ENCODE peak calls at places on chromosomes 12 and 14, in five cellular contexts. One of them, this sample, is unnamed.

GRCh38 chr12:97754306-97754705 is 291.7 kb downstream of the RMST start:
- DNase-seq in astrocyte of the cerebellum: no peak
- DNase-seq in H9: no peak
- DNase-seq in cardiac muscle cell: no peak
- DNase-seq in AG09309: no peak
- DNase-seq in this sample: no peak

GRCh38 chr14:97523936-97524335 is 726.8 kb downstream of the VRK1 start:
- DNase-seq in H9: no peak
- DNase-seq in cardiac muscle cell: no peak
- DNase-seq in astrocyte of the cerebellum: no peak
- DNase-seq in AG09309: no peak
- DNase-seq in this sample: no peak

GRCh38 chr14:85241022-85241880 is 288.7 kb upstream of the FLRT2 start:
- DNase-seq in H9: no peak
- DNase-seq in AG09309: no peak
- DNase-seq in cardiac muscle cell: no peak
- DNase-seq in astrocyte of the cerebellum: peak; percentile 44
- DNase-seq in this sample: no peak

GRCh38 chr12:118706437-118706836 is 274.9 kb upstream of the SRRM4 start:
- DNase-seq in astrocyte of the cerebellum: no peak
- DNase-seq in AG09309: no peak
- DNase-seq in cardiac muscle cell: no peak
- DNase-seq in H9: no peak
- DNase-seq in this sample: no peak

GRCh38 chr14:56125772-56126411 is 7.7 kb downstream of the PELI2 start:
- DNase-seq in AG09309: no peak
- DNase-seq in H9: no peak
- DNase-seq in cardiac muscle cell: no peak
- DNase-seq in astrocyte of the cerebellum: no peak
- DNase-seq in this sample: no peak

GRCh38 chr14:97916669-97917068 is 1119.5 kb downstream of the VRK1 start:
- DNase-seq in astrocyte of the cerebellum: no peak
- DNase-seq in cardiac muscle cell: no peak
- DNase-seq in AG09309: no peak
- DNase-seq in H9: no peak
- DNase-seq in this sample: no peak

GRCh38 chr12:49847161-49847560 is 4.3 kb upstream of the BCDIN3D start:
- DNase-seq in cardiac muscle cell: no peak
- DNase-seq in astrocyte of the cerebellum: no peak
- DNase-seq in H9: no peak
- DNase-seq in AG09309: no peak
- DNase-seq in this sample: no peak

GRCh38 chr14:23664207-23664885 is 28.2 kb downstream of the DHRS2 start:
- DNase-seq in AG09309: no peak
- DNase-seq in cardiac muscle cell: no peak
- DNase-seq in H9: no peak
- DNase-seq in astrocyte of the cerebellum: no peak
- DNase-seq in this sample: no peak

GRCh38 chr12:53483225-53483978 is 15.9 kb downstream of the MAP3K12 start:
- DNase-seq in H9: no peak
- DNase-seq in AG09309: no peak
- DNase-seq in cardiac muscle cell: no peak
- DNase-seq in astrocyte of the cerebellum: no peak
- DNase-seq in this sample: no peak

GRCh38 chr12:14185441-14186192 is 179.9 kb upstream of the ATF7IP start:
- DNase-seq in H9: peak; percentile 67
- DNase-seq in AG09309: peak; percentile 11
- DNase-seq in cardiac muscle cell: peak; percentile 58
- DNase-seq in astrocyte of the cerebellum: peak; percentile 20
- DNase-seq in this sample: peak; percentile 38

GRCh38 chr12:108133482-108133881 is 4.4 kb downstream of the WSCD2 start:
- DNase-seq in AG09309: no peak
- DNase-seq in H9: no peak
- DNase-seq in cardiac muscle cell: no peak
- DNase-seq in astrocyte of the cerebellum: no peak
- DNase-seq in this sample: no peak

GRCh38 chr12:62291888-62292760 is 31.9 kb downstream of the USP15 start:
- DNase-seq in cardiac muscle cell: peak; percentile 18
- DNase-seq in astrocyte of the cerebellum: no peak
- DNase-seq in H9: no peak
- DNase-seq in AG09309: no peak
- DNase-seq in this sample: no peak

GRCh38 chr12:53388932-53389331 is 9.0 kb downstream of the SP1 start:
- DNase-seq in H9: no peak
- DNase-seq in cardiac muscle cell: no peak
- DNase-seq in astrocyte of the cerebellum: no peak
- DNase-seq in AG09309: no peak
- DNase-seq in this sample: no peak

GRCh38 chr14:67821121-67821520 is 1.5 kb downstream of the RAD51B start:
- DNase-seq in H9: no peak
- DNase-seq in astrocyte of the cerebellum: no peak
- DNase-seq in cardiac muscle cell: no peak
- DNase-seq in AG09309: no peak
- DNase-seq in this sample: no peak

GRCh38 chr14:93859957-93860356 is 67.2 kb upstream of the FAM181A start:
- DNase-seq in cardiac muscle cell: no peak
- DNase-seq in H9: no peak
- DNase-seq in AG09309: no peak
- DNase-seq in astrocyte of the cerebellum: no peak
- DNase-seq in this sample: no peak

GRCh38 chr12:125187780-125188741 is 122.8 kb downstream of the AACS start:
- DNase-seq in H9: peak; percentile 84
- DNase-seq in cardiac muscle cell: no peak
- DNase-seq in AG09309: no peak
- DNase-seq in astrocyte of the cerebellum: no peak
- DNase-seq in this sample: no peak

GRCh38 chr14:30610719-30611388 is 11.3 kb upstream of the SCFD1 start:
- DNase-seq in astrocyte of the cerebellum: peak; percentile 67
- DNase-seq in H9: no peak
- DNase-seq in AG09309: no peak
- DNase-seq in cardiac muscle cell: peak; percentile 87
- DNase-seq in this sample: no peak

GRCh38 chr12:120474092-120474960 is 4.8 kb upstream of the SRSF9 start:
- DNase-seq in cardiac muscle cell: peak; percentile 51
- DNase-seq in H9: peak; percentile 43
- DNase-seq in astrocyte of the cerebellum: no peak
- DNase-seq in AG09309: no peak
- DNase-seq in this sample: no peak

GRCh38 chr12:130838284-130838950 is 633 bp downstream of the STX2 start:
- DNase-seq in H9: peak; percentile 66
- DNase-seq in cardiac muscle cell: peak; percentile 24
- DNase-seq in astrocyte of the cerebellum: no peak
- DNase-seq in AG09309: no peak
- DNase-seq in this sample: no peak

GRCh38 chr12:81759215-81759991 is at the start of gene PPFIA2:
- DNase-seq in H9: peak; percentile 81
- DNase-seq in cardiac muscle cell: peak; percentile 63
- DNase-seq in astrocyte of the cerebellum: peak; percentile 34
- DNase-seq in AG09309: no peak
- DNase-seq in this sample: no peak

GRCh38 chr14:98775892-98776291 is 496.1 kb downstream of the BCL11B start:
- DNase-seq in H9: no peak
- DNase-seq in AG09309: no peak
- DNase-seq in astrocyte of the cerebellum: no peak
- DNase-seq in cardiac muscle cell: no peak
- DNase-seq in this sample: no peak

DNA sequence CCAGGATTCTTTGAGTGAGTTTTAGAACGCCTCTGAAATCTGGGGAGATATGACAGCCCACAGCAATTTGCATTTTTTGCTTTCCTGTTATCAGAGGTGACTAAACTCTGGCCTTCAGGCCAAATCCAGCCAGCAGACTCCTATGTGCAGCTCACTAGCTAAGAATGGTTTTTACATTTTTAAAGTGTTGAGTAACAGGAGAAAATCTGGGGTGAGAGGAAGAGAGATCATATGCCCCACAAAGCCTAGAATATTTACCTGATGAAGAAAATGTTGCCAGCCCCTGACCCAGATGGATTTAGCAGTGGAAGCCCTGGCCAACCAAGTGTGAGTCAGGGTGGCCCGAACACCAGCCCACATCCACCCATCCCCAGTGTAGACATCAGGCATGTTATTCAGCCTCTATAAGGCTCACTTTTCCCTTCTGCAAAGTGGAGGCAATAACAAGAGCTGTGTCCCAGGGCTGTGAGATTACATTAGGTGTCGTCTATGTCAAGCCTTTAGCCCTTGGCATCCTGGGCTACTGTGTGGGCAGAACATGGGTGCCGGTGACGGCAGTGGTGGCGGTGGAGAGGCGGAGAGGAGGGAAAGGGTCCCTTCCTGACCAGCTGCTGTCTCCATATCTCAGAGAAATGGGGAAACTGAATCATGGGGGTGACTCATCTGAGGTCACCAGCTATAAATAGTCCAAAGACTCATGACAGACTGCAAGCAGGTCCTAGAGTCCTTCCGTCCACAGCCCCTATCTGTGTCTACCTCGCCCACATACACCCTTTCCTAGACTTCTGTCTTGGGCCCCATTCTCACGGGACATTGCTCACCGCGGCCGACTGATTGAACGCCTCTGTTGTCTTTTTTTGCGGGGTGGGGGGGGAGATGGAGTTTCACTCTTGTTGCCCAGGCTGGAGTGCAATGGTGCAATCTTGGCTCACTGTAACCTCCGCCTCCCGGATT is 32.6 kb upstream of the CD9 start:
- DNase-seq in H9: no peak
- DNase-seq in cardiac muscle cell: peak; percentile 96
- DNase-seq in astrocyte of the cerebellum: peak; percentile 72
- DNase-seq in AG09309: peak; percentile 89
- DNase-seq in this sample: no peak
- TF ChIP-seq CTCF in H9: no peak
- TF ChIP-seq CTCF in cardiac muscle cell: no peak
- TF ChIP-seq CTCF in astrocyte of the cerebellum: no peak
- TF ChIP-seq CTCF in AG09309: no peak
- TF ChIP-seq CTCF in this sample: no peak

DNA sequence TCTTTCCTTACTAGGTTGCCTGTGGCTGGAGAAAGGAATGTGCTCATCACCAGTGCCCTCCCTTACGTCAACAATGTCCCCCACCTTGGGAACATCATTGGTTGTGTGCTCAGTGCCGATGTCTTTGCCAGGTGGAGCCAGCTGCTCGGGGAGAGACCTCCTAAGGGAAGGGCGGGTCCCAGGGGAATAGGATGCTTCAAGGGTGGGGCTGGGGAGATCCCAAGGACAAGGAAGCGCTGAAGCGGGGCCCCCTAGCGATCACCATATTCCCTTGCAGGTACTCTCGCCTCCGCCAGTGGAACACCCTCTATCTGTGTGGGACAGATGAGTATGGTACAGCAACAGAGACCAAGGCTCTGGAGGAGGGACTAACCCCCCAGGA is 10.3 kb downstream of the MARS1 start:
- DNase-seq in cardiac muscle cell: no peak
- DNase-seq in astrocyte of the cerebellum: no peak
- DNase-seq in AG09309: no peak
- DNase-seq in H9: peak; percentile 83
- DNase-seq in this sample: no peak
- TF ChIP-seq CTCF in cardiac muscle cell: peak; percentile 5
- TF ChIP-seq CTCF in astrocyte of the cerebellum: no peak
- TF ChIP-seq CTCF in AG09309: no peak
- TF ChIP-seq CTCF in H9: peak; percentile 51
- TF ChIP-seq CTCF in this sample: no peak

GRCh38 chr12:93127582-93128331 is 198.7 kb upstream of the EEA1 start:
- DNase-seq in H9: peak; percentile 55
- DNase-seq in AG09309: peak; percentile 81
- DNase-seq in cardiac muscle cell: peak; percentile 98
- DNase-seq in astrocyte of the cerebellum: peak; percentile 37
- DNase-seq in this sample: no peak
- TF ChIP-seq CTCF in H9: peak; percentile 43
- TF ChIP-seq CTCF in AG09309: peak; percentile 51
- TF ChIP-seq CTCF in cardiac muscle cell: peak; percentile 61
- TF ChIP-seq CTCF in astrocyte of the cerebellum: peak; percentile 25
- TF ChIP-seq CTCF in this sample: peak; percentile 28

GRCh38 chr14:61607570-61608244 is 87.6 kb upstream of the HIF1A start:
- DNase-seq in AG09309: no peak
- DNase-seq in astrocyte of the cerebellum: no peak
- DNase-seq in H9: peak; percentile 47
- DNase-seq in cardiac muscle cell: no peak
- DNase-seq in this sample: no peak
- TF ChIP-seq CTCF in AG09309: no peak
- TF ChIP-seq CTCF in astrocyte of the cerebellum: peak; percentile 20
- TF ChIP-seq CTCF in H9: peak; percentile 38
- TF ChIP-seq CTCF in cardiac muscle cell: no peak
- TF ChIP-seq CTCF in this sample: peak; percentile 11

GRCh38 chr12:88834226-88834625 is 254.0 kb upstream of the KITLG start:
- DNase-seq in astrocyte of the cerebellum: no peak
- DNase-seq in cardiac muscle cell: no peak
- DNase-seq in AG09309: no peak
- DNase-seq in H9: no peak
- DNase-seq in this sample: no peak
- TF ChIP-seq CTCF in astrocyte of the cerebellum: no peak
- TF ChIP-seq CTCF in cardiac muscle cell: no peak
- TF ChIP-seq CTCF in AG09309: no peak
- TF ChIP-seq CTCF in H9: no peak
- TF ChIP-seq CTCF in this sample: no peak

DNA sequence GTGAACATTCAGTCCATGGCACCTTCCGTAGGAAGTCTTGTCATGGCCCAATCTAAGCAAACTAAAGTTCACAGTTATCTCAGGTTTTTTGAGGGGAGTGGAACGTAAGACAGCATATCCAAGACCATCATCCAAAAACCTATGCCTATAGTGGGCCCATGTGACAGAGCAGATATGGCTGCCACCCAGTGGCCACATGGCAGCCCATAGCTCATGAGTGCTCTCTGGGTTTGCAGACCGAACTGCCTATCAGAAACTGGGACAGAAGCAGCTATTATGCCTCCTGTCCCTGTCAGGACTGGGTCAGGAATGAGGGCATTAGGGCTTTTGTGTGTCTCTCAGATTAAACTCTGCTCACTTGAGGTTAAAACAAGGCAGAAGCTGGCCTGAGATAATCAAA is 503.7 kb downstream of the NRXN3 start:
- DNase-seq in AG09309: no peak
- DNase-seq in cardiac muscle cell: no peak
- DNase-seq in astrocyte of the cerebellum: no peak
- DNase-seq in H9: peak; percentile 28
- DNase-seq in this sample: no peak
- TF ChIP-seq CTCF in AG09309: no peak
- TF ChIP-seq CTCF in cardiac muscle cell: no peak
- TF ChIP-seq CTCF in astrocyte of the cerebellum: no peak
- TF ChIP-seq CTCF in H9: peak; percentile 20
- TF ChIP-seq CTCF in this sample: no peak

GRCh38 chr12:103751171-103751570 is 89.9 kb downstream of the NT5DC3 start:
- DNase-seq in AG09309: no peak
- DNase-seq in H9: no peak
- DNase-seq in astrocyte of the cerebellum: no peak
- DNase-seq in cardiac muscle cell: no peak
- DNase-seq in this sample: no peak
- TF ChIP-seq CTCF in AG09309: no peak
- TF ChIP-seq CTCF in H9: peak; percentile 49
- TF ChIP-seq CTCF in astrocyte of the cerebellum: peak; percentile 4
- TF ChIP-seq CTCF in cardiac muscle cell: no peak
- TF ChIP-seq CTCF in this sample: peak; percentile 30

DNA sequence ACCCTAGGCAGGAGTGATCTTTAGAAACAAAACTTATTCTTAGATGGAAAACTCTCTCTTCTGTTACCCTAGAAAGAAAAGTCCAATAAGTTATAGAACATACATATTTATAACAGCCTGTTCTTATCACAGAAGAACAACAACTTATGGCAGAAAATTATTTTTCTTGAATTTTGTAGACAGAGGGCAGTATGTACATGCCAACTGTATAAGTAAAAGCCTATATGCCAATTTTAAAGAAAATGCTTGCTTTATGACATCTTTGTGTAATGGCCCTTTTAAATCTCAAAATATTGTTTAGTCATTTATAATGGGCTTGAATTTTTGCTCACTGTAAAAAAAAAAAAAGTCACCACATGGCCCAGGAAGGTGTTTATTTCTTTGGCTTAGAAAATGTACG is 38.2 kb upstream of the GRIP1 start:
- DNase-seq in H9: no peak
- DNase-seq in astrocyte of the cerebellum: no peak
- DNase-seq in cardiac muscle cell: no peak
- DNase-seq in AG09309: no peak
- DNase-seq in this sample: no peak
- TF ChIP-seq CTCF in H9: no peak
- TF ChIP-seq CTCF in astrocyte of the cerebellum: no peak
- TF ChIP-seq CTCF in cardiac muscle cell: no peak
- TF ChIP-seq CTCF in AG09309: no peak
- TF ChIP-seq CTCF in this sample: no peak

This sample was measured in progenitor cell of endocrine pancreas.